ENCODE peak calls at places on chromosomes 5 and 9, in ten cellular contexts. F, A, M, E, S, Q, Z, B, X and W are unnamed samples.
A peak's percentile ranks its signal among the peaks of the same experiment; 100 is the strongest.

GRCh38 chr5:137845472-137845871 is 22.2 kb upstream of the MYOT start:
- DNase-seq in F (no peak), A (no peak), M (no peak), E (no peak), S (no peak), Q (no peak), Z (no peak), B (no peak), X (no peak), W (no peak)

GRCh38 chr5:175772747-175773533 is 98.4 kb upstream of the CPLX2 start:
- DNase-seq in F (no peak), A (no peak), M (no peak), E (no peak), S (peak; percentile 19), Q (no peak), Z (no peak), B (no peak), X (no peak), W (no peak)

GRCh38 chr5:173890195-173890951 is 2.2 kb downstream of the CPEB4 start:
- DNase-seq in F (peak; percentile 22), A (no peak), M (no peak), E (no peak), S (peak; percentile 46), Q (no peak), Z (no peak), B (no peak), X (no peak), W (no peak)

GRCh38 chr9:99628843-99629242 is 192.8 kb upstream of the NR4A3 start:
- DNase-seq in F (no peak), A (no peak), M (no peak), E (no peak), S (no peak), Q (no peak), Z (no peak), B (no peak), X (no peak), W (no peak)

GRCh38 chr5:124102491-124102890 is 590.5 kb downstream of the CSNK1G3 start:
- DNase-seq in F (peak; percentile 47), A (no peak), M (no peak), E (no peak), S (no peak), Q (no peak), Z (no peak), B (no peak), X (no peak), W (no peak)

GRCh38 chr9:79902937-79903600 is 331.3 kb downstream of the TLE4 start:
- DNase-seq in F (no peak), A (no peak), M (no peak), E (no peak), S (no peak), Q (no peak), Z (no peak), B (no peak), X (no peak), W (no peak)

GRCh38 chr9:97507585-97507984 is 6.1 kb downstream of the TMOD1 start:
- DNase-seq in F (no peak), A (no peak), M (no peak), E (no peak), S (no peak), Q (no peak), Z (no peak), B (no peak), X (no peak), W (no peak)

GRCh38 chr9:4223434-4223833 is 76.4 kb downstream of the GLIS3 start:
- DNase-seq in F (no peak), A (no peak), M (no peak), E (no peak), S (no peak), Q (no peak), Z (no peak), B (no peak), X (no peak), W (no peak)

GRCh38 chr9:85543196-85543595 is 198.6 kb downstream of the AGTPBP1 start:
- DNase-seq in F (no peak), A (no peak), M (no peak), E (no peak), S (no peak), Q (no peak), Z (no peak), B (no peak), X (no peak), W (no peak)

GRCh38 chr5:150544606-150545219 is 36.8 kb downstream of the NDST1 start:
- DNase-seq in F (peak; percentile 45), A (peak; percentile 19), M (peak; percentile 57), E (peak; percentile 43), S (peak; percentile 78), Q (peak; percentile 67), Z (peak; percentile 33), B (peak; percentile 93), X (peak; percentile 92), W (peak; percentile 81)

GRCh38 chr5:60260658-60261057 is 367.1 kb upstream of the PDE4D start:
- DNase-seq in F (no peak), A (no peak), M (no peak), E (no peak), S (no peak), Q (no peak), Z (no peak), B (no peak), X (no peak), W (no peak)

GRCh38 chr5:179143446-179143845 is 83.3 kb downstream of the ZNF354C start:
- DNase-seq in F (peak; percentile 13), A (no peak), M (no peak), E (no peak), S (no peak), Q (no peak), Z (no peak), B (no peak), X (no peak), W (no peak)

GRCh38 chr9:7150153-7150890 is 392.5 kb downstream of the KDM4C start:
- DNase-seq in F (no peak), A (peak; percentile 32), M (no peak), E (no peak), S (no peak), Q (peak; percentile 47), Z (no peak), B (no peak), X (no peak), W (no peak)

GRCh38 chr5:59042201-59042600 is 459.3 kb downstream of the RAB3C start:
- DNase-seq in F (peak; percentile 61), A (no peak), M (no peak), E (no peak), S (no peak), Q (no peak), Z (no peak), B (no peak), X (no peak), W (no peak)

GRCh38 chr5:174364676-174365075 is 319.2 kb downstream of the NSG2 start:
- DNase-seq in F (no peak), A (no peak), M (no peak), E (no peak), S (no peak), Q (no peak), Z (no peak), B (no peak), X (no peak), W (no peak)

GRCh38 chr5:156121234-156121633 is 205.7 kb upstream of the SGCD start:
- DNase-seq in F (peak; percentile 84), A (no peak), M (no peak), E (no peak), S (no peak), Q (no peak), Z (no peak), B (no peak), X (no peak), W (no peak)

GRCh38 chr5:18761801-18762200 is 1127.5 kb downstream of the TAF11L14 start:
- DNase-seq in F (peak; percentile 54), A (no peak), M (no peak), E (no peak), S (no peak), Q (no peak), Z (no peak), B (no peak), X (no peak), W (no peak)

GRCh38 chr9:1151691-1152090 is 101.5 kb downstream of the DMRT2 start:
- DNase-seq in F (no peak), A (no peak), M (no peak), E (no peak), S (no peak), Q (no peak), Z (no peak), B (no peak), X (no peak), W (no peak)

GRCh38 chr5:138488481-138488945 is 23.2 kb downstream of the EGR1 start:
- DNase-seq in F (peak; percentile 16), A (no peak), M (no peak), E (no peak), S (no peak), Q (no peak), Z (no peak), B (no peak), X (no peak), W (peak; percentile 43)